ENCODE peak calls at places on chromosome 17, in four cellular contexts. Z is iPS-NIHi11, X is LHCN-M2, N is cardiac fibroblast. T is an unnamed sample.

GRCh38 chr17:50426814-50427787 is 1.1 kb downstream of the ACSF2 start:
- DNase-seq in X (peak), N (peak), Z (peak), T (no peak)

GRCh38 chr17:63848834-63849689 is 6.6 kb upstream of the SMARCD2 start:
- DNase-seq in N (peak), Z (peak), X (peak), T (peak)

GRCh38 chr17:75832164-75832651 is 12.0 kb downstream of the UNC13D start:
- DNase-seq in Z (no peak), X (peak), N (peak), T (no peak)

GRCh38 chr17:80050706-80051105 is 14.3 kb downstream of the CCDC40 start:
- DNase-seq in Z (no peak), N (no peak), X (no peak), T (no peak)

GRCh38 chr17:27549251-27549919 is 81.6 kb upstream of the LGALS9 start:
- DNase-seq in X (no peak), N (no peak), Z (no peak), T (no peak)

GRCh38 chr17:75078097-75079022 is 9.4 kb upstream of the SLC16A5 start:
- DNase-seq in N (peak), X (peak), Z (no peak), T (no peak)

GRCh38 chr17:49588312-49588711 is 12.6 kb downstream of the NXPH3 start:
- DNase-seq in X (no peak), Z (no peak), N (no peak), T (no peak)

GRCh38 chr17:2075336-2076056 is 20.6 kb downstream of the HIC1 start:
- DNase-seq in N (no peak), Z (peak), X (no peak), T (no peak)

GRCh38 chr17:73340093-73340596 is 28.3 kb upstream of the CDC42EP4 start:
- DNase-seq in N (peak), Z (no peak), X (peak), T (peak)

GRCh38 chr17:61289408-61290385 is 109.9 kb upstream of the TBX2 start:
- DNase-seq in N (no peak), Z (peak), X (no peak), T (no peak)

GRCh38 chr17:48567209-48567608 is 10.9 kb downstream of the HOXB4 start:
- DNase-seq in Z (no peak), N (no peak), X (no peak), T (no peak)

GRCh38 chr17:18186271-18186982 is 2.8 kb downstream of the ALKBH5 start:
- DNase-seq in X (peak), Z (no peak), N (peak), T (no peak)

GRCh38 chr17:80941171-80941570 is 50.5 kb upstream of the CHMP6 start:
- DNase-seq in Z (peak), X (no peak), N (no peak), T (no peak)

GRCh38 chr17:78683031-78683961 is 98.8 kb downstream of the CYTH1 start:
- DNase-seq in N (no peak), Z (no peak), X (no peak), T (no peak)

GRCh38 chr17:29557717-29558116 is 9.1 kb downstream of the ABHD15 start:
- DNase-seq in N (no peak), X (no peak), Z (no peak), T (no peak)

GRCh38 chr17:44004761-44005526 is 522 bp downstream of the NAGS start:
- DNase-seq in Z (no peak), N (no peak), X (no peak), T (no peak)

GRCh38 chr17:8965394-8966168 is at the start of gene PIK3R5:
- DNase-seq in Z (peak), X (no peak), N (no peak), T (peak)

GRCh38 chr17:8740486-8740885 is 4.2 kb downstream of the CCDC42 start:
- DNase-seq in N (no peak), X (no peak), Z (peak), T (no peak)

GRCh38 chr17:77507116-77507885 is 366.5 kb downstream of the SEC14L1 start:
- DNase-seq in Z (no peak), N (no peak), X (no peak), T (no peak)

GRCh38 chr17:44587339-44587738 is 30.1 kb downstream of the FZD2 start:
- DNase-seq in X (peak), N (peak), Z (peak), T (no peak)

GRCh38 chr17:61284174-61284573 is 115.5 kb upstream of the TBX2 start:
- DNase-seq in Z (no peak), X (peak), N (peak), T (no peak)

T was measured in SIG-M5.